ENCODE peak calls at places on chromosomes 12 and 14, in eight cellular contexts. One of them, this sample, is unnamed.

GRCh38 chr12:56522486-56523193 is 1.0 kb downstream of the RBMS2 start:
- DNase-seq in SK-N-SH: peak; percentile 15
- DNase-seq in psoas muscle: no peak
- DNase-seq in DND-41: no peak
- DNase-seq in PC-9: peak; percentile 58
- DNase-seq in GM12878: no peak
- DNase-seq in endodermal cell: peak; percentile 70
- DNase-seq in HCT116: no peak
- DNase-seq in this sample: no peak

GRCh38 chr14:100445436-100446088 is 122.4 kb downstream of the SLC25A47 start:
- DNase-seq in PC-9: no peak
- DNase-seq in GM12878: no peak
- DNase-seq in psoas muscle: no peak
- DNase-seq in SK-N-SH: no peak
- DNase-seq in DND-41: no peak
- DNase-seq in HCT116: no peak
- DNase-seq in endodermal cell: peak; percentile 41
- DNase-seq in this sample: no peak

GRCh38 chr12:238736-239398 is 23.8 kb downstream of the SLC6A13 start:
- DNase-seq in PC-9: no peak
- DNase-seq in GM12878: no peak
- DNase-seq in SK-N-SH: no peak
- DNase-seq in DND-41: no peak
- DNase-seq in psoas muscle: no peak
- DNase-seq in HCT116: no peak
- DNase-seq in endodermal cell: no peak
- DNase-seq in this sample: no peak

GRCh38 chr12:6377667-6377994 is 2.3 kb upstream of the SCNN1A start:
- DNase-seq in DND-41: no peak
- DNase-seq in endodermal cell: peak; percentile 62
- DNase-seq in psoas muscle: no peak
- DNase-seq in HCT116: no peak
- DNase-seq in SK-N-SH: no peak
- DNase-seq in PC-9: peak; percentile 96
- DNase-seq in GM12878: no peak
- DNase-seq in this sample: no peak

GRCh38 chr14:105292810-105293711 is 7.7 kb downstream of the BRF1 start:
- DNase-seq in PC-9: no peak
- DNase-seq in psoas muscle: no peak
- DNase-seq in DND-41: no peak
- DNase-seq in endodermal cell: peak; percentile 34
- DNase-seq in SK-N-SH: peak; percentile 58
- DNase-seq in GM12878: no peak
- DNase-seq in HCT116: no peak
- DNase-seq in this sample: no peak

GRCh38 chr12:67545298-67545697 is 103.2 kb upstream of the DYRK2 start:
- DNase-seq in HCT116: no peak
- DNase-seq in endodermal cell: no peak
- DNase-seq in PC-9: no peak
- DNase-seq in DND-41: no peak
- DNase-seq in GM12878: no peak
- DNase-seq in SK-N-SH: peak; percentile 43
- DNase-seq in psoas muscle: no peak
- DNase-seq in this sample: no peak

GRCh38 chr12:118033902-118034301 is 17.4 kb downstream of the RFC5 start:
- DNase-seq in PC-9: peak; percentile 51
- DNase-seq in psoas muscle: no peak
- DNase-seq in endodermal cell: no peak
- DNase-seq in GM12878: no peak
- DNase-seq in DND-41: no peak
- DNase-seq in HCT116: no peak
- DNase-seq in SK-N-SH: no peak
- DNase-seq in this sample: no peak

GRCh38 chr14:100092832-100093231 is 27.6 kb downstream of the EVL start:
- DNase-seq in PC-9: no peak
- DNase-seq in SK-N-SH: no peak
- DNase-seq in endodermal cell: no peak
- DNase-seq in GM12878: no peak
- DNase-seq in psoas muscle: no peak
- DNase-seq in DND-41: no peak
- DNase-seq in HCT116: no peak
- DNase-seq in this sample: no peak

GRCh38 chr14:21083565-21084325 is 13.6 kb downstream of the ARHGEF40 start:
- DNase-seq in GM12878: no peak
- DNase-seq in endodermal cell: no peak
- DNase-seq in DND-41: no peak
- DNase-seq in PC-9: no peak
- DNase-seq in psoas muscle: no peak
- DNase-seq in SK-N-SH: peak; percentile 16
- DNase-seq in HCT116: no peak
- DNase-seq in this sample: no peak

GRCh38 chr12:12837025-12837872 is 24.1 kb downstream of the DDX47 start:
- DNase-seq in DND-41: no peak
- DNase-seq in SK-N-SH: peak; percentile 66
- DNase-seq in psoas muscle: peak; percentile 54
- DNase-seq in endodermal cell: peak; percentile 73
- DNase-seq in PC-9: peak; percentile 85
- DNase-seq in HCT116: peak; percentile 67
- DNase-seq in GM12878: no peak
- DNase-seq in this sample: peak; percentile 41

GRCh38 chr12:6523708-6524107 is 10.6 kb upstream of the GAPDH start:
- DNase-seq in GM12878: no peak
- DNase-seq in DND-41: no peak
- DNase-seq in PC-9: no peak
- DNase-seq in SK-N-SH: no peak
- DNase-seq in endodermal cell: no peak
- DNase-seq in HCT116: no peak
- DNase-seq in psoas muscle: no peak
- DNase-seq in this sample: no peak

GRCh38 chr12:111766608-111767361 is at the start of gene ALDH2:
- DNase-seq in HCT116: peak; percentile 6
- DNase-seq in GM12878: no peak
- DNase-seq in psoas muscle: peak; percentile 85
- DNase-seq in DND-41: no peak
- DNase-seq in endodermal cell: peak; percentile 98
- DNase-seq in PC-9: peak; percentile 41
- DNase-seq in SK-N-SH: peak; percentile 99
- DNase-seq in this sample: peak; percentile 23

GRCh38 chr12:111893287-111893686 is 51.3 kb downstream of the MAPKAPK5 start:
- DNase-seq in PC-9: no peak
- DNase-seq in endodermal cell: no peak
- DNase-seq in DND-41: no peak
- DNase-seq in psoas muscle: no peak
- DNase-seq in HCT116: no peak
- DNase-seq in GM12878: no peak
- DNase-seq in SK-N-SH: no peak
- DNase-seq in this sample: no peak

GRCh38 chr14:96797943-96798349 is 764 bp downstream of the VRK1 start:
- DNase-seq in psoas muscle: no peak
- DNase-seq in endodermal cell: no peak
- DNase-seq in HCT116: no peak
- DNase-seq in PC-9: no peak
- DNase-seq in SK-N-SH: peak; percentile 45
- DNase-seq in DND-41: no peak
- DNase-seq in GM12878: no peak
- DNase-seq in this sample: no peak

GRCh38 chr12:66467932-66468331 is 165.6 kb downstream of the HELB start:
- DNase-seq in endodermal cell: peak; percentile 59
- DNase-seq in SK-N-SH: peak; percentile 8
- DNase-seq in DND-41: peak; percentile 6
- DNase-seq in GM12878: no peak
- DNase-seq in PC-9: no peak
- DNase-seq in psoas muscle: no peak
- DNase-seq in HCT116: peak; percentile 46
- DNase-seq in this sample: no peak

GRCh38 chr14:69931960-69932359 is 52.7 kb downstream of the SMOC1 start:
- DNase-seq in HCT116: no peak
- DNase-seq in PC-9: no peak
- DNase-seq in endodermal cell: peak; percentile 61
- DNase-seq in GM12878: no peak
- DNase-seq in SK-N-SH: no peak
- DNase-seq in DND-41: no peak
- DNase-seq in psoas muscle: no peak
- DNase-seq in this sample: no peak

GRCh38 chr12:1865284-1865866 is 45.0 kb downstream of the LRTM2 start:
- DNase-seq in SK-N-SH: no peak
- DNase-seq in psoas muscle: no peak
- DNase-seq in DND-41: no peak
- DNase-seq in HCT116: no peak
- DNase-seq in GM12878: no peak
- DNase-seq in endodermal cell: peak; percentile 41
- DNase-seq in PC-9: no peak
- DNase-seq in this sample: no peak

GRCh38 chr14:69539631-69540410 is 34.9 kb downstream of the CCDC177 start:
- DNase-seq in SK-N-SH: no peak
- DNase-seq in GM12878: no peak
- DNase-seq in psoas muscle: no peak
- DNase-seq in PC-9: peak; percentile 66
- DNase-seq in HCT116: no peak
- DNase-seq in DND-41: no peak
- DNase-seq in endodermal cell: no peak
- DNase-seq in this sample: no peak

GRCh38 chr14:61381589-61381988 is 60.2 kb downstream of the PRKCH start:
- DNase-seq in endodermal cell: no peak
- DNase-seq in HCT116: no peak
- DNase-seq in DND-41: no peak
- DNase-seq in SK-N-SH: no peak
- DNase-seq in PC-9: peak; percentile 61
- DNase-seq in GM12878: no peak
- DNase-seq in psoas muscle: no peak
- DNase-seq in this sample: no peak

GRCh38 chr12:50848963-50849362 is 6.2 kb downstream of the TMPRSS12 start:
- DNase-seq in PC-9: no peak
- DNase-seq in psoas muscle: no peak
- DNase-seq in endodermal cell: no peak
- DNase-seq in HCT116: no peak
- DNase-seq in DND-41: no peak
- DNase-seq in GM12878: no peak
- DNase-seq in SK-N-SH: no peak
- DNase-seq in this sample: no peak

GRCh38 chr14:25833341-25834121 is 764.3 kb downstream of the NOVA1 start:
- DNase-seq in DND-41: peak; percentile 7
- DNase-seq in HCT116: no peak
- DNase-seq in GM12878: no peak
- DNase-seq in PC-9: no peak
- DNase-seq in psoas muscle: no peak
- DNase-seq in endodermal cell: peak; percentile 81
- DNase-seq in SK-N-SH: peak; percentile 3
- DNase-seq in this sample: no peak

GRCh38 chr14:22601456-22601855 is 3.4 kb downstream of the ABHD4 start:
- DNase-seq in DND-41: no peak
- DNase-seq in PC-9: no peak
- DNase-seq in HCT116: no peak
- DNase-seq in SK-N-SH: no peak
- DNase-seq in endodermal cell: no peak
- DNase-seq in GM12878: no peak
- DNase-seq in psoas muscle: no peak
- DNase-seq in this sample: no peak

DNA sequence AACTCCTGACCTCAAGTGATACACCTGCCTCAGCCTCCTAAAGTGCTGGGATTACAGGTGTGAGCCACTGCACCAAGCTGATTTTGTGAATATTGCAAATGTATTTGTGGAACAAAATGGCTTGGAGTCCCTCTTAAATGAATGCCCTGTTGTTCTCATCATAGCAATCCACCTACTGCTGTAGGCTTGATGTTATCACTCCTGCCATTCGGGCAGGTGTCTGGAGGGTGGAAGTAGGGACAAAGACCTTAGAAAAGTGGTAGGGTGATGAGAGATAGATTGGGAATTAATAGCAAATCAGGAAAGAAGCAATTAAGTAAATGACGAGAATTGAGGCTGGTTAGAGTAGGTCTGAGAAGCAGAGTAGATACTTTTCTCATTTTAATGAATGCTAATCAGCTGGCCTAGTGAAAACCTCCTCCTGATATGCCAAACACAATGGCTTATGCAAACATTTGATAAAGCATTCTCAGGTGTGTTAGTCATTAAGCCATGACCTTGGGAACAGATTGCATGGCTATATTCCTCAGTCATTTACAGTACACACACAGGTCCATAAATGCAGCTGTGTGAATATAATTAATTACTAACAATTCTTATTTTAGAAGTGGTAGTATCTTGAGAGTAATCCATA is 60.5 kb upstream of the USP44 start:
- DNase-seq in PC-9: peak; percentile 91
- DNase-seq in HCT116: peak; percentile 34
- DNase-seq in endodermal cell: no peak
- DNase-seq in DND-41: no peak
- DNase-seq in psoas muscle: no peak
- DNase-seq in GM12878: no peak
- DNase-seq in SK-N-SH: no peak
- DNase-seq in this sample: no peak
- H3K27ac ChIP-seq in PC-9: peak overlapping the region; percentile 79
- H3K27ac ChIP-seq in HCT116: no peak overlapping the region
- H3K27ac ChIP-seq in endodermal cell: no peak overlapping the region
- H3K27ac ChIP-seq in DND-41: no peak overlapping the region
- H3K27ac ChIP-seq in psoas muscle: no peak overlapping the region
- H3K27ac ChIP-seq in GM12878: no peak overlapping the region
- H3K27ac ChIP-seq in SK-N-SH: no peak overlapping the region
- H3K27ac ChIP-seq in this sample: no peak overlapping the region

GRCh38 chr14:106377432-106377831 is 851.0 kb downstream of the TMEM121 start:
- DNase-seq in GM12878: no peak
- DNase-seq in psoas muscle: no peak
- DNase-seq in PC-9: no peak
- DNase-seq in endodermal cell: no peak
- DNase-seq in SK-N-SH: no peak
- DNase-seq in HCT116: no peak
- DNase-seq in DND-41: no peak
- DNase-seq in this sample: no peak
- H3K9me3 ChIP-seq in GM12878: no peaks in the 10 kb centered on the region
- H3K9me3 ChIP-seq in psoas muscle: no peaks in the 10 kb centered on the region
- H3K9me3 ChIP-seq in PC-9: no peaks in the 10 kb centered on the region
- H3K9me3 ChIP-seq in endodermal cell: peaks cover 96% of the 10 kb centered on the region
- H3K9me3 ChIP-seq in SK-N-SH: no peaks in the 10 kb centered on the region
- H3K9me3 ChIP-seq in HCT116: peaks cover 10% of the 10 kb centered on the region
- H3K9me3 ChIP-seq in DND-41: no peaks in the 10 kb centered on the region
- H3K9me3 ChIP-seq in this sample: no peaks in the 10 kb centered on the region

DNA sequence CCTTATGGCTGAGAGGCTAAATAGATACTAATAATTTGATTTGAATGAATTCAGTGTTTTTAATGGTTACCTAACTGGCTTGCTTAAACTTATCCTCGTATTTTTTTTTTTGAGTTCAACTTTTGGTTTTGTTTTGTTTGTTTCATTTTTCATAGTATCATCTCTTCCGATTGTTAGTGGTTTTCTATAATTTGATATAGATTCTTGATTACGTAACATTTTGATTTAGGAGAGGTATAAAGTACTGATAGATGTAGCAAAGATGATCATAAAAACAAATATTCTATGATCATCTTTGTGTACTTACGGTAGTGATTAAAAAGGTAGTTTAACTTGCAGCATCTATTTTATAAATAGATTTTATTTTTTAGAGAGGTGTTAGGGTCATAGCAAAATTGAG is 93.0 kb downstream of the ALX1 start:
- DNase-seq in GM12878: no peak
- DNase-seq in HCT116: no peak
- DNase-seq in SK-N-SH: no peak
- DNase-seq in DND-41: no peak
- DNase-seq in PC-9: no peak
- DNase-seq in endodermal cell: no peak
- DNase-seq in psoas muscle: no peak
- DNase-seq in this sample: no peak
- H3K4me3 ChIP-seq in GM12878: no peak overlapping the region
- H3K4me3 ChIP-seq in HCT116: no peak overlapping the region
- H3K4me3 ChIP-seq in SK-N-SH: no peak overlapping the region
- H3K4me3 ChIP-seq in DND-41: no peak overlapping the region
- H3K4me3 ChIP-seq in PC-9: no peak overlapping the region
- H3K4me3 ChIP-seq in endodermal cell: no peak overlapping the region
- H3K4me3 ChIP-seq in psoas muscle: no peak overlapping the region
- H3K4me3 ChIP-seq in this sample: no peak overlapping the region

GRCh38 chr12:132505852-132506219 is 15.9 kb downstream of the FBRSL1 start:
- DNase-seq in psoas muscle: no peak
- DNase-seq in SK-N-SH: no peak
- DNase-seq in PC-9: no peak
- DNase-seq in GM12878: no peak
- DNase-seq in HCT116: no peak
- DNase-seq in endodermal cell: no peak
- DNase-seq in DND-41: no peak
- DNase-seq in this sample: no peak
- H3K27ac ChIP-seq in psoas muscle: peak overlapping the region; percentile 75
- H3K27ac ChIP-seq in SK-N-SH: no peak overlapping the region
- H3K27ac ChIP-seq in PC-9: no peak overlapping the region
- H3K27ac ChIP-seq in GM12878: no peak overlapping the region
- H3K27ac ChIP-seq in HCT116: peak overlapping the region; percentile 26
- H3K27ac ChIP-seq in endodermal cell: peak overlapping the region; percentile 76
- H3K27ac ChIP-seq in DND-41: no peak overlapping the region
- H3K27ac ChIP-seq in this sample: no peak overlapping the region